ENCODE peak calls at places on chromosomes 2 and 18, in ten cellular contexts. J is fibroblast of villous mesenchyme; E is stimulated activated CD4-positive, alpha-beta T cell treated with anti-CD3 and anti-CD28 coated beads, Interleukin-1b, Interleukin-23, amount 100 ng/mL, for 4 hours; N is SW 1271; M is CD4-positive, alpha-beta T cell; H is naive thymus-derived CD8-positive, alpha-beta T cell; V is effector memory CD8-positive, alpha-beta T cell; O is HCEC 1CT; R is iPS-NIHi11; B is SW480. U is an unnamed sample.

GRCh38 chr2:37323770-37324535 is 680 bp downstream of the PRKD3 start:
- DNase-seq in J (peak; percentile 50), E (peak; percentile 16), N (no peak), M (peak; percentile 22), H (peak; percentile 55), V (peak; percentile 38), O (peak; percentile 21), R (peak; percentile 67), B (peak; percentile 66), U (no peak)

GRCh38 chr2:108575132-108575966 is 41.1 kb downstream of the LIMS1 start:
- DNase-seq in J (peak; percentile 82), E (no peak), N (no peak), M (no peak), H (no peak), V (no peak), O (peak; percentile 94), R (peak; percentile 41), B (no peak), U (no peak)

GRCh38 chr2:101018934-101019333 is 16.8 kb downstream of the RPL31 start:
- DNase-seq in J (no peak), E (no peak), N (no peak), M (no peak), H (no peak), V (no peak), O (no peak), R (no peak), B (no peak), U (no peak)

GRCh38 chr2:160876029-160876428 is 284.2 kb upstream of the TANK start:
- DNase-seq in J (peak; percentile 9), E (no peak), N (no peak), M (no peak), H (no peak), V (no peak), O (no peak), R (no peak), B (no peak), U (no peak)

GRCh38 chr18:49562481-49563129 is 748 bp downstream of the LIPG start:
- DNase-seq in J (no peak), E (no peak), N (no peak), M (no peak), H (no peak), V (no peak), O (no peak), R (peak; percentile 55), B (no peak), U (no peak)

GRCh38 chr2:106127282-106127771 is 66.8 kb downstream of the UXS1 start:
- DNase-seq in J (peak; percentile 51), E (no peak), N (no peak), M (no peak), H (no peak), V (no peak), O (peak; percentile 31), R (no peak), B (no peak), U (no peak)

GRCh38 chr2:217916504-217917254 is 86.1 kb downstream of the TNS1 start:
- DNase-seq in J (no peak), E (no peak), N (no peak), M (no peak), H (no peak), V (no peak), O (no peak), R (no peak), B (no peak), U (no peak)

GRCh38 chr2:130977461-130978050 is 115.7 kb downstream of the FAM168B start:
- DNase-seq in J (no peak), E (no peak), N (no peak), M (no peak), H (no peak), V (no peak), O (no peak), R (no peak), B (no peak), U (no peak)

GRCh38 chr2:86785456-86785855 is 5.3 kb downstream of the CD8A start:
- DNase-seq in J (no peak), E (no peak), N (no peak), M (no peak), H (peak; percentile 91), V (peak; percentile 80), O (no peak), R (no peak), B (no peak), U (no peak)

U was measured in glomerular endothelial cell.